ENCODE peak calls at places on chromosomes 2 and 18, in nine cellular contexts. One of them, this sample, is unnamed.

GRCh38 chr2:148865515-148865914 is 9.5 kb upstream of the KIF5C start:
- DNase-seq in tibial artery: no peak
- DNase-seq in adrenal gland: no peak
- DNase-seq in neuronal stem cell: no peak
- DNase-seq in heart right ventricle: no peak
- DNase-seq in body of pancreas: no peak
- DNase-seq in hepatocyte: no peak
- DNase-seq in astrocyte: no peak
- DNase-seq in endothelial cell of umbilical vein: no peak
- DNase-seq in this sample: no peak

GRCh38 chr2:188984126-188984525 is 10.0 kb downstream of the COL3A1 start:
- DNase-seq in tibial artery: no peak
- DNase-seq in adrenal gland: no peak
- DNase-seq in neuronal stem cell: no peak
- DNase-seq in heart right ventricle: no peak
- DNase-seq in body of pancreas: no peak
- DNase-seq in hepatocyte: no peak
- DNase-seq in astrocyte: peak; percentile 58
- DNase-seq in endothelial cell of umbilical vein: peak; percentile 64
- DNase-seq in this sample: no peak

GRCh38 chr2:241852116-241852980 is 6.3 kb downstream of the PDCD1 start:
- DNase-seq in tibial artery: no peak
- DNase-seq in adrenal gland: no peak
- DNase-seq in neuronal stem cell: no peak
- DNase-seq in heart right ventricle: no peak
- DNase-seq in body of pancreas: no peak
- DNase-seq in hepatocyte: no peak
- DNase-seq in astrocyte: no peak
- DNase-seq in endothelial cell of umbilical vein: no peak
- DNase-seq in this sample: no peak

GRCh38 chr2:20393986-20394385 is 43.3 kb upstream of the PUM2 start:
- DNase-seq in tibial artery: no peak
- DNase-seq in adrenal gland: no peak
- DNase-seq in neuronal stem cell: no peak
- DNase-seq in heart right ventricle: no peak
- DNase-seq in body of pancreas: no peak
- DNase-seq in hepatocyte: no peak
- DNase-seq in astrocyte: no peak
- DNase-seq in endothelial cell of umbilical vein: no peak
- DNase-seq in this sample: no peak

GRCh38 chr2:229553091-229553490 is 161.3 kb downstream of the DNER start:
- DNase-seq in tibial artery: no peak
- DNase-seq in adrenal gland: no peak
- DNase-seq in neuronal stem cell: no peak
- DNase-seq in heart right ventricle: no peak
- DNase-seq in body of pancreas: no peak
- DNase-seq in hepatocyte: no peak
- DNase-seq in astrocyte: peak; percentile 81
- DNase-seq in endothelial cell of umbilical vein: no peak
- DNase-seq in this sample: no peak

GRCh38 chr2:85807756-85808155 is 54.0 kb downstream of the ATOH8 start:
- DNase-seq in tibial artery: peak; percentile 28
- DNase-seq in adrenal gland: no peak
- DNase-seq in neuronal stem cell: no peak
- DNase-seq in heart right ventricle: no peak
- DNase-seq in body of pancreas: no peak
- DNase-seq in hepatocyte: no peak
- DNase-seq in astrocyte: no peak
- DNase-seq in endothelial cell of umbilical vein: no peak
- DNase-seq in this sample: no peak

GRCh38 chr2:237478969-237479368 is 8.1 kb upstream of the MLPH start:
- DNase-seq in tibial artery: no peak
- DNase-seq in adrenal gland: no peak
- DNase-seq in neuronal stem cell: no peak
- DNase-seq in heart right ventricle: no peak
- DNase-seq in body of pancreas: no peak
- DNase-seq in hepatocyte: no peak
- DNase-seq in astrocyte: no peak
- DNase-seq in endothelial cell of umbilical vein: no peak
- DNase-seq in this sample: no peak

GRCh38 chr18:48179005-48179404 is 230.2 kb downstream of the ZBTB7C start:
- DNase-seq in tibial artery: no peak
- DNase-seq in adrenal gland: no peak
- DNase-seq in neuronal stem cell: no peak
- DNase-seq in heart right ventricle: no peak
- DNase-seq in body of pancreas: no peak
- DNase-seq in hepatocyte: no peak
- DNase-seq in astrocyte: no peak
- DNase-seq in endothelial cell of umbilical vein: no peak
- DNase-seq in this sample: no peak

GRCh38 chr2:55883339-55883738 is 40.2 kb downstream of the EFEMP1 start:
- DNase-seq in tibial artery: no peak
- DNase-seq in adrenal gland: peak; percentile 73
- DNase-seq in neuronal stem cell: no peak
- DNase-seq in heart right ventricle: peak; percentile 31
- DNase-seq in body of pancreas: no peak
- DNase-seq in hepatocyte: no peak
- DNase-seq in astrocyte: peak; percentile 65
- DNase-seq in endothelial cell of umbilical vein: peak; percentile 49
- DNase-seq in this sample: no peak

GRCh38 chr2:210481601-210482124 is 5.1 kb upstream of the LANCL1 start:
- DNase-seq in tibial artery: no peak
- DNase-seq in adrenal gland: no peak
- DNase-seq in neuronal stem cell: no peak
- DNase-seq in heart right ventricle: no peak
- DNase-seq in body of pancreas: no peak
- DNase-seq in hepatocyte: no peak
- DNase-seq in astrocyte: no peak
- DNase-seq in endothelial cell of umbilical vein: no peak
- DNase-seq in this sample: no peak

GRCh38 chr18:79848294-79848578 is 50.5 kb downstream of the KCNG2 start:
- DNase-seq in tibial artery: peak; percentile 45
- DNase-seq in adrenal gland: no peak
- DNase-seq in neuronal stem cell: no peak
- DNase-seq in heart right ventricle: no peak
- DNase-seq in body of pancreas: no peak
- DNase-seq in hepatocyte: no peak
- DNase-seq in astrocyte: no peak
- DNase-seq in endothelial cell of umbilical vein: no peak
- DNase-seq in this sample: no peak

GRCh38 chr18:38011446-38011845 is 445.8 kb upstream of the CELF4 start:
- DNase-seq in tibial artery: no peak
- DNase-seq in adrenal gland: no peak
- DNase-seq in neuronal stem cell: no peak
- DNase-seq in heart right ventricle: no peak
- DNase-seq in body of pancreas: no peak
- DNase-seq in hepatocyte: no peak
- DNase-seq in astrocyte: no peak
- DNase-seq in endothelial cell of umbilical vein: no peak
- DNase-seq in this sample: no peak

GRCh38 chr2:8575810-8576423 is 105.9 kb upstream of the ID2 start:
- DNase-seq in tibial artery: no peak
- DNase-seq in adrenal gland: no peak
- DNase-seq in neuronal stem cell: no peak
- DNase-seq in heart right ventricle: no peak
- DNase-seq in body of pancreas: no peak
- DNase-seq in hepatocyte: no peak
- DNase-seq in astrocyte: no peak
- DNase-seq in endothelial cell of umbilical vein: no peak
- DNase-seq in this sample: no peak

GRCh38 chr2:10544252-10544651 is 96.1 kb upstream of the ODC1 start:
- DNase-seq in tibial artery: no peak
- DNase-seq in adrenal gland: no peak
- DNase-seq in neuronal stem cell: no peak
- DNase-seq in heart right ventricle: no peak
- DNase-seq in body of pancreas: no peak
- DNase-seq in hepatocyte: no peak
- DNase-seq in astrocyte: no peak
- DNase-seq in endothelial cell of umbilical vein: no peak
- DNase-seq in this sample: peak; percentile 27

GRCh38 chr18:7568426-7568825 is 1.3 kb downstream of the PTPRM start:
- DNase-seq in tibial artery: peak; percentile 73
- DNase-seq in adrenal gland: peak; percentile 41
- DNase-seq in neuronal stem cell: no peak
- DNase-seq in heart right ventricle: peak; percentile 56
- DNase-seq in body of pancreas: peak; percentile 20
- DNase-seq in hepatocyte: peak; percentile 66
- DNase-seq in astrocyte: peak; percentile 25
- DNase-seq in endothelial cell of umbilical vein: peak; percentile 42
- DNase-seq in this sample: no peak

GRCh38 chr2:136135924-136136906 is 18.3 kb upstream of the CXCR4 start:
- DNase-seq in tibial artery: no peak
- DNase-seq in adrenal gland: no peak
- DNase-seq in neuronal stem cell: no peak
- DNase-seq in heart right ventricle: no peak
- DNase-seq in body of pancreas: peak; percentile 68
- DNase-seq in hepatocyte: no peak
- DNase-seq in astrocyte: peak; percentile 7
- DNase-seq in endothelial cell of umbilical vein: no peak
- DNase-seq in this sample: peak; percentile 72

GRCh38 chr18:1092228-1092627 is 187.6 kb downstream of the ADCYAP1 start:
- DNase-seq in tibial artery: no peak
- DNase-seq in adrenal gland: no peak
- DNase-seq in neuronal stem cell: peak; percentile 24
- DNase-seq in heart right ventricle: no peak
- DNase-seq in body of pancreas: peak; percentile 20
- DNase-seq in hepatocyte: peak; percentile 23
- DNase-seq in astrocyte: no peak
- DNase-seq in endothelial cell of umbilical vein: peak; percentile 1
- DNase-seq in this sample: no peak

GRCh38 chr2:222391866-222392265 is 32.5 kb upstream of the SGPP2 start:
- DNase-seq in tibial artery: no peak
- DNase-seq in adrenal gland: no peak
- DNase-seq in neuronal stem cell: no peak
- DNase-seq in heart right ventricle: no peak
- DNase-seq in body of pancreas: no peak
- DNase-seq in hepatocyte: no peak
- DNase-seq in astrocyte: no peak
- DNase-seq in endothelial cell of umbilical vein: no peak
- DNase-seq in this sample: no peak

GRCh38 chr2:44286884-44287638 is 11.8 kb downstream of the SLC3A1 start:
- DNase-seq in tibial artery: no peak
- DNase-seq in adrenal gland: no peak
- DNase-seq in neuronal stem cell: no peak
- DNase-seq in heart right ventricle: no peak
- DNase-seq in body of pancreas: peak; percentile 46
- DNase-seq in hepatocyte: peak; percentile 21
- DNase-seq in astrocyte: no peak
- DNase-seq in endothelial cell of umbilical vein: no peak
- DNase-seq in this sample: peak; percentile 36
- H3K4me3 ChIP-seq in tibial artery: no peak overlapping the region
- H3K4me3 ChIP-seq in adrenal gland: no peak overlapping the region
- H3K4me3 ChIP-seq in neuronal stem cell: no peak overlapping the region
- H3K4me3 ChIP-seq in heart right ventricle: no peak overlapping the region
- H3K4me3 ChIP-seq in body of pancreas: no peak overlapping the region
- H3K4me3 ChIP-seq in hepatocyte: no peak overlapping the region
- H3K4me3 ChIP-seq in astrocyte: no peak overlapping the region
- H3K4me3 ChIP-seq in endothelial cell of umbilical vein: no peak overlapping the region
- H3K4me3 ChIP-seq in this sample: no peak overlapping the region

DNA sequence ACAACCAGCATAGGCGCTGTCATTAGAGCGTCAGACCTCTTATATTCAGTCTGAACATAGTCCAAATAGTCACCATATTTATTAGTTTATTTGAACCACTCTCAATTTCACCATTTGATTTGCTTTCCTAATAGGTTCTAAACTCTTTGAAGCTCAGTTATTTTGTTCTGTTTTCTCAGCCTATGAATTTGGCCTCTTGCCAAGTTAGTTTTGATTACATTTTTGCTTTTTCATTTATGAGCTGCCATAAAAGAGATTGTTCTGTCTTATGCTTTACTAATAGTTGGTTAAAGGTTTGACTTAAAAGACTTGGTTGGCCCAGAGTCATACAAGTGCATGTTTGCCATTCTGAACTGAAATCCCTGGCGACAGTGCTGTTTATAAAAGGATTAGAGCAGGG is 85.9 kb upstream of the RANBP2 start:
- DNase-seq in tibial artery: no peak
- DNase-seq in adrenal gland: no peak
- DNase-seq in neuronal stem cell: no peak
- DNase-seq in heart right ventricle: no peak
- DNase-seq in body of pancreas: no peak
- DNase-seq in hepatocyte: no peak
- DNase-seq in astrocyte: no peak
- DNase-seq in endothelial cell of umbilical vein: peak; percentile 71
- DNase-seq in this sample: peak; percentile 71
- H3K4me1 ChIP-seq in tibial artery: peaks cover 30% of the 10 kb centered on the region
- H3K4me1 ChIP-seq in adrenal gland: peaks cover 15% of the 10 kb centered on the region
- H3K4me1 ChIP-seq in neuronal stem cell: peaks cover 18% of the 10 kb centered on the region
- H3K4me1 ChIP-seq in heart right ventricle: peaks cover 40% of the 10 kb centered on the region
- H3K4me1 ChIP-seq in body of pancreas: peaks cover 54% of the 10 kb centered on the region
- H3K4me1 ChIP-seq in hepatocyte: peaks cover 61% of the 10 kb centered on the region
- H3K4me1 ChIP-seq in astrocyte: peaks cover 39% of the 10 kb centered on the region
- H3K4me1 ChIP-seq in endothelial cell of umbilical vein: peaks cover 49% of the 10 kb centered on the region
- H3K4me1 ChIP-seq in this sample: peaks cover 16% of the 10 kb centered on the region

GRCh38 chr2:62150597-62151305 is 45.2 kb upstream of the B3GNT2 start:
- DNase-seq in tibial artery: no peak
- DNase-seq in adrenal gland: no peak
- DNase-seq in neuronal stem cell: no peak
- DNase-seq in heart right ventricle: no peak
- DNase-seq in body of pancreas: no peak
- DNase-seq in hepatocyte: no peak
- DNase-seq in astrocyte: peak; percentile 87
- DNase-seq in endothelial cell of umbilical vein: no peak
- DNase-seq in this sample: no peak
- H3K27ac ChIP-seq in tibial artery: no peak overlapping the region
- H3K27ac ChIP-seq in adrenal gland: no peak overlapping the region
- H3K27ac ChIP-seq in neuronal stem cell: no peak overlapping the region
- H3K27ac ChIP-seq in heart right ventricle: peak overlapping the region; percentile 78
- H3K27ac ChIP-seq in body of pancreas: no peak overlapping the region
- H3K27ac ChIP-seq in hepatocyte: no peak overlapping the region
- H3K27ac ChIP-seq in astrocyte: peak overlapping the region; percentile 43
- H3K27ac ChIP-seq in endothelial cell of umbilical vein: no peak overlapping the region
- H3K27ac ChIP-seq in this sample: no peak overlapping the region

GRCh38 chr2:130892793-130893785 is 56.4 kb downstream of the ARHGEF4 start:
- DNase-seq in tibial artery: no peak
- DNase-seq in adrenal gland: no peak
- DNase-seq in neuronal stem cell: no peak
- DNase-seq in heart right ventricle: no peak
- DNase-seq in body of pancreas: no peak
- DNase-seq in hepatocyte: no peak
- DNase-seq in astrocyte: no peak
- DNase-seq in endothelial cell of umbilical vein: no peak
- DNase-seq in this sample: no peak

GRCh38 chr2:130894326-130894942 is 57.7 kb downstream of the ARHGEF4 start:
- DNase-seq in tibial artery: no peak
- DNase-seq in adrenal gland: no peak
- DNase-seq in neuronal stem cell: no peak
- DNase-seq in heart right ventricle: no peak
- DNase-seq in body of pancreas: no peak
- DNase-seq in hepatocyte: no peak
- DNase-seq in astrocyte: no peak
- DNase-seq in endothelial cell of umbilical vein: no peak
- DNase-seq in this sample: no peak

GRCh38 chr2:130890941-130891669 is 54.4 kb downstream of the ARHGEF4 start:
- DNase-seq in tibial artery: no peak
- DNase-seq in adrenal gland: no peak
- DNase-seq in neuronal stem cell: no peak
- DNase-seq in heart right ventricle: no peak
- DNase-seq in body of pancreas: no peak
- DNase-seq in hepatocyte: no peak
- DNase-seq in astrocyte: no peak
- DNase-seq in endothelial cell of umbilical vein: no peak
- DNase-seq in this sample: no peak

GRCh38 chr2:130887643-130888042 is 50.9 kb downstream of the ARHGEF4 start:
- DNase-seq in tibial artery: no peak
- DNase-seq in adrenal gland: no peak
- DNase-seq in neuronal stem cell: no peak
- DNase-seq in heart right ventricle: no peak
- DNase-seq in body of pancreas: no peak
- DNase-seq in hepatocyte: no peak
- DNase-seq in astrocyte: no peak
- DNase-seq in endothelial cell of umbilical vein: no peak
- DNase-seq in this sample: no peak

GRCh38 chr2:130891968-130892367 is 55.3 kb downstream of the ARHGEF4 start:
- DNase-seq in tibial artery: no peak
- DNase-seq in adrenal gland: no peak
- DNase-seq in neuronal stem cell: no peak
- DNase-seq in heart right ventricle: no peak
- DNase-seq in body of pancreas: no peak
- DNase-seq in hepatocyte: no peak
- DNase-seq in astrocyte: no peak
- DNase-seq in endothelial cell of umbilical vein: no peak
- DNase-seq in this sample: no peak
- H3K4me3 ChIP-seq in tibial artery: no peak overlapping the region
- H3K4me3 ChIP-seq in adrenal gland: no peak overlapping the region
- H3K4me3 ChIP-seq in neuronal stem cell: no peak overlapping the region
- H3K4me3 ChIP-seq in heart right ventricle: no peak overlapping the region
- H3K4me3 ChIP-seq in body of pancreas: no peak overlapping the region
- H3K4me3 ChIP-seq in hepatocyte: no peak overlapping the region
- H3K4me3 ChIP-seq in astrocyte: no peak overlapping the region
- H3K4me3 ChIP-seq in endothelial cell of umbilical vein: no peak overlapping the region
- H3K4me3 ChIP-seq in this sample: no peak overlapping the region

This sample was measured in small intestine.